ENCODE peak calls at places on chromosomes 11 and 22, in seven cellular contexts. One of them, this sample, is unnamed.

GRCh38 chr11:92329137-92329536 is 104.5 kb downstream of the FAT3 start:
- DNase-seq in IMR-90: no peak
- DNase-seq in mesenchymal stem cell: no peak
- DNase-seq in trophoblast cell: no peak
- DNase-seq in H9: no peak
- DNase-seq in H1: no peak
- DNase-seq in mesendoderm: peak
- DNase-seq in this sample: no peak

GRCh38 chr11:111406589-111406988 is 27.5 kb upstream of the POU2AF1 start:
- DNase-seq in IMR-90: no peak
- DNase-seq in mesenchymal stem cell: no peak
- DNase-seq in trophoblast cell: no peak
- DNase-seq in H9: no peak
- DNase-seq in H1: no peak
- DNase-seq in mesendoderm: no peak
- DNase-seq in this sample: no peak

GRCh38 chr11:33977676-33978075 is 73.9 kb upstream of the CAPRIN1 start:
- DNase-seq in IMR-90: no peak
- DNase-seq in mesenchymal stem cell: no peak
- DNase-seq in trophoblast cell: peak
- DNase-seq in H9: no peak
- DNase-seq in H1: no peak
- DNase-seq in mesendoderm: no peak
- DNase-seq in this sample: no peak

GRCh38 chr22:44272330-44272729 is 40.4 kb downstream of the SHISAL1 start:
- DNase-seq in IMR-90: no peak
- DNase-seq in mesenchymal stem cell: no peak
- DNase-seq in trophoblast cell: no peak
- DNase-seq in H9: no peak
- DNase-seq in H1: no peak
- DNase-seq in mesendoderm: no peak
- DNase-seq in this sample: no peak

GRCh38 chr22:40263191-40263590 is 83.1 kb upstream of the ADSL start:
- DNase-seq in IMR-90: no peak
- DNase-seq in mesenchymal stem cell: peak
- DNase-seq in trophoblast cell: no peak
- DNase-seq in H9: no peak
- DNase-seq in H1: no peak
- DNase-seq in mesendoderm: peak
- DNase-seq in this sample: no peak

GRCh38 chr11:123301696-123302400 is 106.8 kb upstream of the CLMP start:
- DNase-seq in IMR-90: peak
- DNase-seq in mesenchymal stem cell: peak
- DNase-seq in trophoblast cell: peak
- DNase-seq in H9: peak
- DNase-seq in H1: peak
- DNase-seq in mesendoderm: peak
- DNase-seq in this sample: peak

GRCh38 chr11:134725939-134726639 is 314.0 kb upstream of the B3GAT1 start:
- DNase-seq in IMR-90: no peak
- DNase-seq in mesenchymal stem cell: no peak
- DNase-seq in trophoblast cell: peak
- DNase-seq in H9: peak
- DNase-seq in H1: no peak
- DNase-seq in mesendoderm: peak
- DNase-seq in this sample: no peak

GRCh38 chr11:122232985-122233384 is 117.0 kb upstream of the BLID start:
- DNase-seq in IMR-90: no peak
- DNase-seq in mesenchymal stem cell: no peak
- DNase-seq in trophoblast cell: no peak
- DNase-seq in H9: no peak
- DNase-seq in H1: no peak
- DNase-seq in mesendoderm: no peak
- DNase-seq in this sample: no peak

GRCh38 chr11:112805658-112806057 is 155.6 kb upstream of the NCAM1 start:
- DNase-seq in IMR-90: no peak
- DNase-seq in mesenchymal stem cell: no peak
- DNase-seq in trophoblast cell: no peak
- DNase-seq in H9: no peak
- DNase-seq in H1: no peak
- DNase-seq in mesendoderm: no peak
- DNase-seq in this sample: no peak

GRCh38 chr11:117090111-117090706 is 8.0 kb downstream of the SIK3 start:
- DNase-seq in IMR-90: no peak
- DNase-seq in mesenchymal stem cell: no peak
- DNase-seq in trophoblast cell: peak
- DNase-seq in H9: no peak
- DNase-seq in H1: no peak
- DNase-seq in mesendoderm: no peak
- DNase-seq in this sample: no peak

GRCh38 chr11:118438314-118438931 is 2.1 kb downstream of the KMT2A start:
- DNase-seq in IMR-90: peak
- DNase-seq in mesenchymal stem cell: peak
- DNase-seq in trophoblast cell: peak
- DNase-seq in H9: peak
- DNase-seq in H1: no peak
- DNase-seq in mesendoderm: peak
- DNase-seq in this sample: no peak

DNA sequence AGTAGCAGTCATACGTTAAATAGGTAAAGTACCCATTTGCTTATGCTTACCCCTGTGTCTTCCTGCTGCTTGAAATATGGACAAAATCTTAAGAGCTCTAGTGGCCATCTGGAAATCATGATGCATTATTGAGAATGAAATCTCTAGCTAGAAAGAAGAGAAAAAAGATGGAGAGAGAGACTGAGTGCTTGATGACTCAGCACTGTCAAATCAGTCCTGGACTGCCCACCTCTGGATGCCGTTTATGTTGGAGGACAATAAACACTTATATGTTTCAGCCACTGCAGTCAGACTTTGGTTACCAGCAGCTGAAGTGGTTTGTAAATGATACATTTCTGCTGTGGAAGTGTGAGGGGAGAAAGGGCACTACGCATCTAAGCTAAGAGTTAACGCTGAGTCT is 3.6 kb downstream of the OR8B4 start:
- DNase-seq in IMR-90: no peak
- DNase-seq in mesenchymal stem cell: no peak
- DNase-seq in trophoblast cell: no peak
- DNase-seq in H9: no peak
- DNase-seq in H1: no peak
- DNase-seq in mesendoderm: no peak
- DNase-seq in this sample: no peak
- H3K18ac ChIP-seq in IMR-90: no peak
- H3K18ac ChIP-seq in mesenchymal stem cell: no peak
- H3K18ac ChIP-seq in trophoblast cell: no peak
- H3K18ac ChIP-seq in H9: no peak
- H3K18ac ChIP-seq in H1: no peak
- H3K18ac ChIP-seq in mesendoderm: no peak
- H3K18ac ChIP-seq in this sample: no peak

GRCh38 chr11:10438451-10438850 is 16.6 kb upstream of the AMPD3 start:
- DNase-seq in IMR-90: peak
- DNase-seq in mesenchymal stem cell: no peak
- DNase-seq in trophoblast cell: no peak
- DNase-seq in H9: no peak
- DNase-seq in H1: no peak
- DNase-seq in mesendoderm: peak
- DNase-seq in this sample: no peak
- H3K4ac ChIP-seq in IMR-90: no peak
- H3K4ac ChIP-seq in mesenchymal stem cell: no peak
- H3K4ac ChIP-seq in trophoblast cell: no peak
- H3K4ac ChIP-seq in H9: no peak
- H3K4ac ChIP-seq in H1: no peak
- H3K4ac ChIP-seq in mesendoderm: no peak
- H3K4ac ChIP-seq in this sample: no peak

GRCh38 chr11:94459576-94459975 is 34.1 kb downstream of the MRE11 start:
- DNase-seq in IMR-90: no peak
- DNase-seq in mesenchymal stem cell: no peak
- DNase-seq in trophoblast cell: no peak
- DNase-seq in H9: no peak
- DNase-seq in H1: no peak
- DNase-seq in mesendoderm: no peak
- DNase-seq in this sample: no peak
- H4K8ac ChIP-seq in IMR-90: no peak
- H4K8ac ChIP-seq in mesenchymal stem cell: no peak
- H4K8ac ChIP-seq in trophoblast cell: no peak
- H4K8ac ChIP-seq in H9: no peak
- H4K8ac ChIP-seq in H1: no peak
- H4K8ac ChIP-seq in mesendoderm: no peak
- H4K8ac ChIP-seq in this sample: no peak

GRCh38 chr11:47435687-47436086 is 9.4 kb upstream of the PSMC3 start:
- DNase-seq in IMR-90: no peak
- DNase-seq in mesenchymal stem cell: no peak
- DNase-seq in trophoblast cell: no peak
- DNase-seq in H9: no peak
- DNase-seq in H1: no peak
- DNase-seq in mesendoderm: no peak
- DNase-seq in this sample: no peak

GRCh38 chr11:47433991-47434786 is 8.0 kb upstream of the PSMC3 start:
- DNase-seq in IMR-90: peak
- DNase-seq in mesenchymal stem cell: no peak
- DNase-seq in trophoblast cell: no peak
- DNase-seq in H9: no peak
- DNase-seq in H1: no peak
- DNase-seq in mesendoderm: no peak
- DNase-seq in this sample: no peak

GRCh38 chr11:47430524-47430923 is 4.3 kb upstream of the PSMC3 start:
- DNase-seq in IMR-90: no peak
- DNase-seq in mesenchymal stem cell: no peak
- DNase-seq in trophoblast cell: no peak
- DNase-seq in H9: no peak
- DNase-seq in H1: no peak
- DNase-seq in mesendoderm: no peak
- DNase-seq in this sample: no peak

GRCh38 chr11:47431356-47432083 is 5.3 kb upstream of the PSMC3 start:
- DNase-seq in IMR-90: no peak
- DNase-seq in mesenchymal stem cell: no peak
- DNase-seq in trophoblast cell: no peak
- DNase-seq in H9: no peak
- DNase-seq in H1: no peak
- DNase-seq in mesendoderm: no peak
- DNase-seq in this sample: no peak

GRCh38 chr11:47433157-47433556 is 6.9 kb upstream of the PSMC3 start:
- DNase-seq in IMR-90: no peak
- DNase-seq in mesenchymal stem cell: no peak
- DNase-seq in trophoblast cell: no peak
- DNase-seq in H9: no peak
- DNase-seq in H1: no peak
- DNase-seq in mesendoderm: no peak
- DNase-seq in this sample: no peak
- H3K18ac ChIP-seq in IMR-90: no peak
- H3K18ac ChIP-seq in mesenchymal stem cell: no peak
- H3K18ac ChIP-seq in trophoblast cell: no peak
- H3K18ac ChIP-seq in H9: no peak
- H3K18ac ChIP-seq in H1: no peak
- H3K18ac ChIP-seq in mesendoderm: no peak
- H3K18ac ChIP-seq in this sample: no peak

GRCh38 chr11:114120606-114121005 is 61.1 kb downstream of the ZBTB16 start:
- DNase-seq in IMR-90: no peak
- DNase-seq in mesenchymal stem cell: no peak
- DNase-seq in trophoblast cell: no peak
- DNase-seq in H9: no peak
- DNase-seq in H1: no peak
- DNase-seq in mesendoderm: no peak
- DNase-seq in this sample: no peak

GRCh38 chr11:114122668-114123067 is 63.2 kb downstream of the ZBTB16 start:
- DNase-seq in IMR-90: no peak
- DNase-seq in mesenchymal stem cell: peak
- DNase-seq in trophoblast cell: no peak
- DNase-seq in H9: no peak
- DNase-seq in H1: no peak
- DNase-seq in mesendoderm: no peak
- DNase-seq in this sample: no peak

GRCh38 chr11:114123692-114124330 is 64.3 kb downstream of the ZBTB16 start:
- DNase-seq in IMR-90: no peak
- DNase-seq in mesenchymal stem cell: no peak
- DNase-seq in trophoblast cell: no peak
- DNase-seq in H9: no peak
- DNase-seq in H1: no peak
- DNase-seq in mesendoderm: no peak
- DNase-seq in this sample: no peak

GRCh38 chr11:114121744-114122504 is 62.4 kb downstream of the ZBTB16 start:
- DNase-seq in IMR-90: no peak
- DNase-seq in mesenchymal stem cell: no peak
- DNase-seq in trophoblast cell: no peak
- DNase-seq in H9: no peak
- DNase-seq in H1: no peak
- DNase-seq in mesendoderm: no peak
- DNase-seq in this sample: no peak

GRCh38 chr11:114121138-114121537 is 61.6 kb downstream of the ZBTB16 start:
- DNase-seq in IMR-90: no peak
- DNase-seq in mesenchymal stem cell: no peak
- DNase-seq in trophoblast cell: no peak
- DNase-seq in H9: no peak
- DNase-seq in H1: no peak
- DNase-seq in mesendoderm: no peak
- DNase-seq in this sample: no peak
- H3K4ac ChIP-seq in IMR-90: no peak
- H3K4ac ChIP-seq in mesenchymal stem cell: no peak
- H3K4ac ChIP-seq in trophoblast cell: no peak
- H3K4ac ChIP-seq in H9: no peak
- H3K4ac ChIP-seq in H1: no peak
- H3K4ac ChIP-seq in mesendoderm: no peak
- H3K4ac ChIP-seq in this sample: no peak

GRCh38 chr11:64314146-64314804 is 3.1 kb downstream of the TRMT112 start:
- DNase-seq in IMR-90: no peak
- DNase-seq in mesenchymal stem cell: peak
- DNase-seq in trophoblast cell: no peak
- DNase-seq in H9: no peak
- DNase-seq in H1: no peak
- DNase-seq in mesendoderm: no peak
- DNase-seq in this sample: no peak
- H4K8ac ChIP-seq in IMR-90: no peak
- H4K8ac ChIP-seq in mesenchymal stem cell: no peak
- H4K8ac ChIP-seq in trophoblast cell: no peak
- H4K8ac ChIP-seq in H9: no peak
- H4K8ac ChIP-seq in H1: no peak
- H4K8ac ChIP-seq in mesendoderm: no peak
- H4K8ac ChIP-seq in this sample: no peak